ENCODE peak calls at places on chromosomes 4 and X, in four cellular contexts. W is neuronal stem cell, N is IMR-90, Y is mesendoderm. H is an unnamed sample.

GRCh38 chr4:54152846-54153600 is 53.1 kb downstream of the GSX2 start:
- DNase-seq in W (no peak), N (peak), Y (no peak), H (peak)

GRCh38 chr4:183417356-183417755 is 27.1 kb upstream of the CDKN2AIP start:
- DNase-seq in W (no peak), N (no peak), Y (no peak), H (no peak)

GRCh38 chr4:186105721-186106335 is 1.3 kb downstream of the FAM149A start:
- DNase-seq in W (no peak), N (no peak), Y (peak), H (peak)

GRCh38 chrX:17917945-17918577 is 57.0 kb upstream of the RAI2 start:
- DNase-seq in W (no peak), N (no peak), Y (no peak), H (no peak)

GRCh38 chrX:11146411-11146810 is 35.3 kb downstream of the HCCS start:
- DNase-seq in W (no peak), N (no peak), Y (no peak), H (no peak)

GRCh38 chr4:47031011-47031678 is at the start of gene GABRB1:
- DNase-seq in W (peak), N (peak), Y (peak), H (peak)

GRCh38 chrX:24426340-24426913 is 38.7 kb upstream of the PDK3 start:
- DNase-seq in W (no peak), N (peak), Y (peak), H (peak)

GRCh38 chrX:111411591-111412371 is at the start of gene DCX:
- DNase-seq in W (no peak), N (no peak), Y (peak), H (no peak)

GRCh38 chr4:156830356-156830755 is 141.2 kb downstream of the PDGFC start:
- DNase-seq in W (no peak), N (peak), Y (no peak), H (no peak)

GRCh38 chr4:177177446-177178160 is 132.1 kb upstream of the NEIL3 start:
- DNase-seq in W (no peak), N (peak), Y (no peak), H (no peak)

DNA sequence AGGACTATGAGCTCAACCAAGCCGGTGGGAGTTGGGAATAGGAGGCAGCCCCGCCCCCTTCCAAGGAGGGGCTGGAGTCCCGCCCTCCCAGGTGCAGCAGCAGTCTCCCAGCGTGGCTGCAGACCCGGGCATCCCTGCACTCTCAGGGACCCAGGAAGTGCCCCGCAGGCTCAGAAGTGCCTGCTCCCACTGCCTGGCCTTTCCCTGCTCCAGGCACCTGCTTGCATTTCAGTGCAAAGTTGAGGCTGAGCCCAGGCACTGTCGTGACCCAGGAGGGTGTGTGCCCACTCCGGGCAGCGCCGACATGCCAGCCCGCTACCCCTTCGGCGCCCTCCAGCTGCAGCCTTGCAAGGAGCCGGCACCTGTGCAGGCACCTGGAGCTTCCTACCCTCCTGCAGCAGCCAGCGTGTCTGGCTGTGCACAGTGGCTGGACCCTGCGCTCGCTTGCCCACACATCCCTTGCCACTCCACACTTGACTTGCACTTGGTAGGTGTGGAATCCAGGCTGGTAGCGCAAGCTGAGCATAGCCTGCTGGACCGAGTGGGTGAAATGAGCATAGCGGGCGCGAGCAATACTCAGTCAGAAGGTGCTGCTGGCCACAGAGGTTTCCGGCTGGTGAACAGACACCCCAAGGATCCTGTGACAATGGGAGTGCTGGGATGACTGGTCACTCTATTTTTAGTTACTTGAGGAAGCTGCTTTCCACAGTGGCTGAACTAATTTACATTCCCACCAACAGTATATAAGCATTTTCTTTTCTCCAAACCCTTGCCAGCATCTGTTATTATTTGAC is 236.3 kb downstream of the PCDH10 start:
- DNase-seq in W (no peak), N (no peak), Y (no peak), H (no peak)
- H3K4ac ChIP-seq in W (no peak), N (no peak), Y (no peak), H (no peak)

GRCh38 chrX:41923257-41923924 is at the start of gene CASK:
- DNase-seq in W (peak), N (peak), Y (peak), H (peak)
- H3K4ac ChIP-seq in W (no peak), N (no peak), Y (peak), H (peak)

DNA sequence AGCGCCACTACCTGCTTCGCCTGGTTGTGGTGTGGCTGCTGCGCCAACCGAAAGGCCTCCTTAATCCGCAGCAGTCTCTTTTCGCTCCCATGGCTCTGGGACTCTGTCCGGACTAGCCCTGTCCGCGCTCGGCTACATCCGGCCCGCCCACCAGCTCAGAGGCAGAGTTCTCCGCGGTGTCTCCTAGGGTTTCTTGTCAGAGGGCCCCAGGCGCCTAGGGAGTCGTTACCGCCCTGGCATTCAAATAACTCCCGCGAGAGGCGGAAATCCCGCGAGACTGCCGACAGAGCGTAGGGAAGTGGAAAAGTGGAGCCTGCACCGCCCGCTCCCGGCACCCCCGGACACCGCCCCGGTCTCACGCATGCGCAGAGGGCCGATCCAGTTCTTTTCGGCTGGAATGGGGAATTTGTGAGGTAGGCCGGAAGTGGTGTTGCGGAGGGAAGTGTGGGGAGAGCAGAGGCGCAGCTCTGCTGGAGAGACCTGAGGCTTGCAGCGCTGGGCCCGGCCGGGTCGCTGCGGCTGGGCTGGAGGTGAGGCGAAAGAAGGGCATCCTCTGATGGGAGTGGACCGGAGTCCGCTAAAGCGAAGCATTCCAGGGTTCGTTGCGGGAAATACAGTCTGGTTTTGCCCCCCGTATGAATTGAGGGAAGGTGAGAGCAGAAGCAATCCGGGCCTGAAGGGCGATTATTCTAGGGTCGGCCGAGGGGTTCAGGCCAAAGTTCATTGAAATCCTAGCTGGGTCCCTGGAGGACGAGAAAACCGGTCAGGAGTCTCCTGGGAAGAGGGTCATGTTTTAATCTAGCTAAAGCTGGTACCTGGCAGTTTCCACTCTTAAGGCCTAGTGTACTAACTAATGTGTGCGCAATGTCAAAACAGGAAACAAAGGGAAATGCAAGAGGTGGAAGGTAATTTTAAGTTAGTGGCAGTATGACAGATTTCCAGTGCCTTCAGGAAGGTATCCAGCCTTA is at the start of gene FAM200B:
- DNase-seq in W (peak), N (peak), Y (peak), H (peak)
- H3K4ac ChIP-seq in W (no peak), N (peak), Y (peak), H (peak)

GRCh38 chrX:93419642-93420041 is 253.7 kb downstream of the NAP1L3 start:
- DNase-seq in W (no peak), N (no peak), Y (peak), H (no peak)

GRCh38 chrX:93420635-93421034 is 252.7 kb downstream of the NAP1L3 start:
- DNase-seq in W (no peak), N (no peak), Y (no peak), H (peak)

GRCh38 chrX:93422693-93423092 is 250.7 kb downstream of the NAP1L3 start:
- DNase-seq in W (peak), N (peak), Y (peak), H (no peak)

DNA sequence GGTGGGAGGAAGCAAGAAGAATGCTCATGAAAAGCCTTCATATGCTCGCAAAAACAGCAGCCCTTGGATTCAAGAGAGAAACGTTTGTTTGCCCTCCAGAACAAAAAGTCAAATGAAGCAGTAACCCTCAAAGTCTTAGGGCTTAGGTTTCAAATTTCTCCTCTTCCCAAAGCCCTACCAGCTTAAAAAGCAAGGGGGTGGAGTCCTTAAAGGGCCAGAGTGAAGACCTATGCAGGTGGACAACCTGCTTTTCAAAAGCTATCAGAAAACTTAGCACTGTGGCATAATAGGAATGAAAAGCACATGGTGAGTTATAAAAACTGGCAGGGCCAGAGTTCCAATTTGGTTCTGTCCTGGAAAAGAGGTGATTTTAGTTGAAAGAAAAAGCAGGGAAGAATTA is 253.3 kb downstream of the NAP1L3 start:
- DNase-seq in W (no peak), N (no peak), Y (no peak), H (no peak)
- H3K4ac ChIP-seq in W (no peak), N (no peak), Y (no peak), H (no peak)

GRCh38 chr4:88178633-88179231 is 20.3 kb upstream of the ABCG2 start:
- DNase-seq in W (no peak), N (no peak), Y (peak), H (no peak)
- H3K4ac ChIP-seq in W (no peak), N (peak), Y (peak), H (peak)

GRCh38 chrX:103773445-103773844 is 3.2 kb upstream of the PLP1 start:
- DNase-seq in W (no peak), N (no peak), Y (no peak), H (no peak)
- H3K4ac ChIP-seq in W (no peak), N (no peak), Y (peak), H (no peak)

DNA sequence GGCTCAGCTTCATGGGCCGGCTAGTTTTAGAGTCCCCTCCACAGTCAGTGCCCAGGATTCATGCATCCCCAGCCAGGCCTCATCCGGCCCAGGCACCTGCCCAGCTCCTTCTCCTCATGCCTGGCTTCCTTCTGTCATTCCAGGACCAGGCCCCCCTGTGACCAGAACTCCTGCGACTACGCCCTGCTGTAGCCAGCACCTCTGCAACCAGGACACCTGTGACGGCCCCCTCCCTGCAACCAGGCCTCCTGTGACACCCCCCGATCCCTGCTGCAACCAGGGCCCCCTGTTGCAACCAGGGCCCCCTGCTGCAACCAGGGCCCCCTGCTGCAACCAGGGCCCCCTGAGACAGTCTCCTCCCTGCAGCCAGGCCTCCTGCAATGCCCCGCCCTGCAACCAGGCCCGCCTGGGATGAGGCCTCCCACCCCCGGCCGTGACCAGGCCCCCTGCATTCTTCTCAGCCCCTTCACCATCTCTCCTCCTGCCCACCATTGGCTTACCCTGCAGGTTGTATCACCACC is 46.8 kb downstream of the HTRA3 start:
- DNase-seq in W (no peak), N (no peak), Y (no peak), H (no peak)
- H3K4ac ChIP-seq in W (peak), N (peak), Y (no peak), H (no peak)